ENCODE peak calls at places on chromosomes 11 and 22, in ten cellular contexts. One of them, this sample, is unnamed. For H3K27me3, the result is how much of the 10 kb centered on the place peaks cover.

GRCh38 chr11:85472953-85473352 is 154.2 kb downstream of the DLG2 start:
- DNase-seq in body of pancreas: peak
- DNase-seq in left ventricle myocardium inferior: no peak
- DNase-seq in gastrocnemius medialis: no peak
- DNase-seq in Panc1: no peak
- DNase-seq in tibial nerve: no peak
- DNase-seq in H1: no peak
- DNase-seq in upper lobe of right lung: no peak
- DNase-seq in psoas muscle: no peak
- DNase-seq in IMR-90: no peak
- DNase-seq in this sample: no peak

GRCh38 chr11:26753738-26754504 is 32.1 kb upstream of the SLC5A12 start:
- DNase-seq in gastrocnemius medialis: peak
- DNase-seq in tibial nerve: peak
- DNase-seq in left ventricle myocardium inferior: no peak
- DNase-seq in upper lobe of right lung: no peak
- DNase-seq in H1: no peak
- DNase-seq in body of pancreas: peak
- DNase-seq in psoas muscle: peak
- DNase-seq in IMR-90: peak
- DNase-seq in Panc1: peak
- DNase-seq in this sample: no peak

GRCh38 chr11:131530411-131530810 is 160.0 kb downstream of the NTM start:
- DNase-seq in H1: no peak
- DNase-seq in left ventricle myocardium inferior: no peak
- DNase-seq in psoas muscle: no peak
- DNase-seq in gastrocnemius medialis: no peak
- DNase-seq in IMR-90: no peak
- DNase-seq in tibial nerve: no peak
- DNase-seq in body of pancreas: no peak
- DNase-seq in upper lobe of right lung: no peak
- DNase-seq in Panc1: no peak
- DNase-seq in this sample: no peak

GRCh38 chr22:20885557-20886323 is 26.9 kb downstream of the SNAP29 start:
- DNase-seq in psoas muscle: peak
- DNase-seq in H1: peak
- DNase-seq in IMR-90: peak
- DNase-seq in body of pancreas: peak
- DNase-seq in left ventricle myocardium inferior: peak
- DNase-seq in upper lobe of right lung: peak
- DNase-seq in gastrocnemius medialis: peak
- DNase-seq in Panc1: peak
- DNase-seq in tibial nerve: peak
- DNase-seq in this sample: peak

GRCh38 chr11:11843233-11843632 is 1.5 kb downstream of the USP47 start:
- DNase-seq in tibial nerve: peak
- DNase-seq in upper lobe of right lung: no peak
- DNase-seq in psoas muscle: no peak
- DNase-seq in H1: no peak
- DNase-seq in Panc1: no peak
- DNase-seq in left ventricle myocardium inferior: no peak
- DNase-seq in gastrocnemius medialis: no peak
- DNase-seq in body of pancreas: no peak
- DNase-seq in IMR-90: peak
- DNase-seq in this sample: no peak

GRCh38 chr11:6127881-6128280 is 20.4 kb downstream of the OR56B4 start:
- DNase-seq in body of pancreas: no peak
- DNase-seq in upper lobe of right lung: no peak
- DNase-seq in gastrocnemius medialis: no peak
- DNase-seq in psoas muscle: no peak
- DNase-seq in IMR-90: no peak
- DNase-seq in Panc1: no peak
- DNase-seq in H1: no peak
- DNase-seq in left ventricle myocardium inferior: no peak
- DNase-seq in tibial nerve: no peak
- DNase-seq in this sample: no peak

GRCh38 chr11:29159552-29160465 is 857.0 kb downstream of the KCNA4 start:
- DNase-seq in gastrocnemius medialis: no peak
- DNase-seq in psoas muscle: no peak
- DNase-seq in upper lobe of right lung: no peak
- DNase-seq in left ventricle myocardium inferior: no peak
- DNase-seq in body of pancreas: peak
- DNase-seq in IMR-90: peak
- DNase-seq in tibial nerve: no peak
- DNase-seq in Panc1: peak
- DNase-seq in H1: peak
- DNase-seq in this sample: no peak

GRCh38 chr22:50197000-50197800 is 3.6 kb upstream of the SELENOO start:
- DNase-seq in IMR-90: no peak
- DNase-seq in gastrocnemius medialis: no peak
- DNase-seq in psoas muscle: no peak
- DNase-seq in left ventricle myocardium inferior: no peak
- DNase-seq in body of pancreas: peak
- DNase-seq in Panc1: no peak
- DNase-seq in upper lobe of right lung: no peak
- DNase-seq in H1: no peak
- DNase-seq in tibial nerve: no peak
- DNase-seq in this sample: no peak

GRCh38 chr11:12363373-12363772 is 14.0 kb upstream of the PARVA start:
- DNase-seq in body of pancreas: no peak
- DNase-seq in Panc1: no peak
- DNase-seq in upper lobe of right lung: no peak
- DNase-seq in gastrocnemius medialis: no peak
- DNase-seq in psoas muscle: no peak
- DNase-seq in left ventricle myocardium inferior: no peak
- DNase-seq in tibial nerve: no peak
- DNase-seq in H1: no peak
- DNase-seq in IMR-90: no peak
- DNase-seq in this sample: no peak

GRCh38 chr22:22535662-22536061 is 15.6 kb upstream of the ZNF280A start:
- DNase-seq in tibial nerve: no peak
- DNase-seq in Panc1: no peak
- DNase-seq in gastrocnemius medialis: no peak
- DNase-seq in IMR-90: no peak
- DNase-seq in upper lobe of right lung: no peak
- DNase-seq in body of pancreas: no peak
- DNase-seq in psoas muscle: no peak
- DNase-seq in H1: no peak
- DNase-seq in left ventricle myocardium inferior: no peak
- DNase-seq in this sample: no peak

GRCh38 chr11:13465909-13466371 is 2.9 kb upstream of the BTBD10 start:
- DNase-seq in Panc1: no peak
- DNase-seq in IMR-90: peak
- DNase-seq in left ventricle myocardium inferior: no peak
- DNase-seq in tibial nerve: peak
- DNase-seq in gastrocnemius medialis: no peak
- DNase-seq in body of pancreas: peak
- DNase-seq in upper lobe of right lung: no peak
- DNase-seq in H1: no peak
- DNase-seq in psoas muscle: no peak
- DNase-seq in this sample: no peak

GRCh38 chr11:114181752-114182151 is 114.4 kb upstream of the NNMT start:
- DNase-seq in Panc1: no peak
- DNase-seq in tibial nerve: no peak
- DNase-seq in gastrocnemius medialis: peak
- DNase-seq in IMR-90: no peak
- DNase-seq in H1: no peak
- DNase-seq in body of pancreas: no peak
- DNase-seq in upper lobe of right lung: no peak
- DNase-seq in left ventricle myocardium inferior: no peak
- DNase-seq in psoas muscle: peak
- DNase-seq in this sample: no peak
- H3K27me3 ChIP-seq in Panc1: under half
- H3K27me3 ChIP-seq in tibial nerve: under half
- H3K27me3 ChIP-seq in gastrocnemius medialis: under half
- H3K27me3 ChIP-seq in IMR-90: half or more
- H3K27me3 ChIP-seq in H1: under half
- H3K27me3 ChIP-seq in body of pancreas: under half
- H3K27me3 ChIP-seq in upper lobe of right lung: under half
- H3K27me3 ChIP-seq in left ventricle myocardium inferior: under half
- H3K27me3 ChIP-seq in psoas muscle: under half
- H3K27me3 ChIP-seq in this sample: under half

GRCh38 chr11:34256150-34256549 is 101.7 kb downstream of the ABTB2 start:
- DNase-seq in IMR-90: no peak
- DNase-seq in Panc1: no peak
- DNase-seq in upper lobe of right lung: no peak
- DNase-seq in psoas muscle: no peak
- DNase-seq in tibial nerve: no peak
- DNase-seq in body of pancreas: no peak
- DNase-seq in left ventricle myocardium inferior: no peak
- DNase-seq in gastrocnemius medialis: no peak
- DNase-seq in H1: no peak
- DNase-seq in this sample: no peak
- H3K27ac ChIP-seq in IMR-90: no peak
- H3K27ac ChIP-seq in Panc1: no peak
- H3K27ac ChIP-seq in upper lobe of right lung: no peak
- H3K27ac ChIP-seq in psoas muscle: no peak
- H3K27ac ChIP-seq in tibial nerve: no peak
- H3K27ac ChIP-seq in body of pancreas: no peak
- H3K27ac ChIP-seq in left ventricle myocardium inferior: peak
- H3K27ac ChIP-seq in gastrocnemius medialis: no peak
- H3K27ac ChIP-seq in H1: no peak
- H3K27ac ChIP-seq in this sample: no peak

GRCh38 chr11:64253481-64253880 is 2.2 kb downstream of the PLCB3 start:
- DNase-seq in tibial nerve: no peak
- DNase-seq in Panc1: no peak
- DNase-seq in left ventricle myocardium inferior: no peak
- DNase-seq in upper lobe of right lung: peak
- DNase-seq in H1: no peak
- DNase-seq in psoas muscle: peak
- DNase-seq in body of pancreas: peak
- DNase-seq in gastrocnemius medialis: peak
- DNase-seq in IMR-90: no peak
- DNase-seq in this sample: no peak
- H3K4me3 ChIP-seq in tibial nerve: no peak
- H3K4me3 ChIP-seq in Panc1: no peak
- H3K4me3 ChIP-seq in left ventricle myocardium inferior: no peak
- H3K4me3 ChIP-seq in upper lobe of right lung: no peak
- H3K4me3 ChIP-seq in H1: no peak
- H3K4me3 ChIP-seq in psoas muscle: peak
- H3K4me3 ChIP-seq in body of pancreas: no peak
- H3K4me3 ChIP-seq in gastrocnemius medialis: no peak
- H3K4me3 ChIP-seq in IMR-90: no peak
- H3K4me3 ChIP-seq in this sample: no peak

GRCh38 chr22:44445307-44445680 is 52.7 kb downstream of the RTL6 start:
- DNase-seq in tibial nerve: no peak
- DNase-seq in body of pancreas: no peak
- DNase-seq in H1: no peak
- DNase-seq in gastrocnemius medialis: no peak
- DNase-seq in IMR-90: no peak
- DNase-seq in Panc1: no peak
- DNase-seq in psoas muscle: no peak
- DNase-seq in upper lobe of right lung: peak
- DNase-seq in left ventricle myocardium inferior: no peak
- DNase-seq in this sample: no peak
- H3K27me3 ChIP-seq in tibial nerve: under half
- H3K27me3 ChIP-seq in body of pancreas: under half
- H3K27me3 ChIP-seq in H1: under half
- H3K27me3 ChIP-seq in gastrocnemius medialis: under half
- H3K27me3 ChIP-seq in IMR-90: under half
- H3K27me3 ChIP-seq in Panc1: under half
- H3K27me3 ChIP-seq in psoas muscle: under half
- H3K27me3 ChIP-seq in upper lobe of right lung: under half
- H3K27me3 ChIP-seq in left ventricle myocardium inferior: under half
- H3K27me3 ChIP-seq in this sample: under half

This sample was measured in breast epithelium.